ENCODE peak calls at places on chromosomes 11 and 22, in nine cellular contexts. F is HEK293T; I is OCI-M1; L is activated CD4-positive, alpha-beta T cell treated with anti-CD3 and anti-CD28 coated beads, Interleukin-2, amount 50 U/mL, for 1 hour; H is DMS 273 treated with DMSO at 0.1 percent for 48 hours; Y is mucosa of gallbladder; K is right lobe of liver; S is AG10803; O is colonic mucosa. Z is an unnamed sample.

GRCh38 chr11:32094931-32095330 is 4.1 kb downstream of the RCN1 start:
- DNase-seq in F (no peak), I (no peak), L (no peak), H (no peak), Y (no peak), K (peak), S (peak), O (no peak), Z (peak)

GRCh38 chr11:69337211-69337721 is 43.3 kb downstream of the MYEOV start:
- DNase-seq in F (no peak), I (no peak), L (no peak), H (no peak), Y (peak), K (no peak), S (peak), O (peak), Z (no peak)

GRCh38 chr11:11476499-11476898 is 123.4 kb upstream of the CSNK2A3 start:
- DNase-seq in F (no peak), I (no peak), L (no peak), H (no peak), Y (no peak), K (no peak), S (no peak), O (no peak), Z (no peak)

GRCh38 chr11:78932757-78933156 is 358.1 kb upstream of the NARS2 start:
- DNase-seq in F (no peak), I (no peak), L (no peak), H (no peak), Y (no peak), K (no peak), S (no peak), O (no peak), Z (no peak)

GRCh38 chr11:127002669-127003259 is 2.2 kb upstream of the KIRREL3 start:
- DNase-seq in F (no peak), I (no peak), L (no peak), H (no peak), Y (no peak), K (no peak), S (no peak), O (no peak), Z (no peak)

GRCh38 chr11:80727315-80727714 is 1286.5 kb upstream of the TENM4 start:
- DNase-seq in F (peak), I (peak), L (no peak), H (no peak), Y (peak), K (no peak), S (no peak), O (peak), Z (no peak)

GRCh38 chr22:42366815-42367581 is 65.2 kb downstream of the NFAM1 start:
- DNase-seq in F (no peak), I (no peak), L (no peak), H (no peak), Y (peak), K (no peak), S (no peak), O (no peak), Z (no peak)

GRCh38 chr11:40877256-40877655 is 582.2 kb downstream of the LRRC4C start:
- DNase-seq in F (no peak), I (peak), L (no peak), H (no peak), Y (no peak), K (no peak), S (no peak), O (no peak), Z (no peak)

GRCh38 chr11:67031791-67032561 is 9.0 kb downstream of the SYT12 start:
- DNase-seq in F (no peak), I (no peak), L (no peak), H (no peak), Y (no peak), K (no peak), S (no peak), O (no peak), Z (no peak)

GRCh38 chr22:45208993-45209838 is 31.5 kb downstream of the KIAA0930 start:
- DNase-seq in F (peak), I (peak), L (peak), H (no peak), Y (no peak), K (peak), S (peak), O (no peak), Z (peak)

GRCh38 chr11:21814169-21814568 is 378.7 kb upstream of the ANO5 start:
- DNase-seq in F (no peak), I (peak), L (no peak), H (no peak), Y (peak), K (no peak), S (no peak), O (no peak), Z (no peak)

GRCh38 chr11:111422494-111423249 is 43.6 kb upstream of the POU2AF1 start:
- DNase-seq in F (peak), I (peak), L (peak), H (peak), Y (peak), K (peak), S (no peak), O (peak), Z (peak)

GRCh38 chr22:41445171-41446056 is 1.2 kb downstream of the TOB2 start:
- DNase-seq in F (no peak), I (peak), L (peak), H (peak), Y (no peak), K (peak), S (no peak), O (peak), Z (no peak)

GRCh38 chr11:36086366-36086765 is 142.5 kb downstream of the LDLRAD3 start:
- DNase-seq in F (no peak), I (no peak), L (no peak), H (no peak), Y (no peak), K (no peak), S (no peak), O (no peak), Z (no peak)

GRCh38 chr22:45358127-45358526 is 48.4 kb downstream of the FAM118A start:
- DNase-seq in F (no peak), I (no peak), L (no peak), H (no peak), Y (no peak), K (no peak), S (peak), O (no peak), Z (no peak)